ENCODE peak calls at places on chromosomes 11 and 22, in ten cellular contexts. O is adrenal gland, Z is heart left ventricle, I is aorta, P is body of pancreas, M is stomach, C is IMR-90, W is hepatocyte, K is psoas muscle, X is HAP-1. S is an unnamed sample.

GRCh38 chr11:60710482-60710881 is 11.1 kb downstream of the MS4A8 start:
- DNase-seq in O (no peak), Z (no peak), I (no peak), P (no peak), M (no peak), C (no peak), W (peak; percentile 23), K (no peak), X (no peak), S (no peak)

GRCh38 chr22:20459152-20459542 is 21.5 kb upstream of the SCARF2 start:
- DNase-seq in O (no peak), Z (peak; percentile 7), I (no peak), P (no peak), M (no peak), C (no peak), W (no peak), K (no peak), X (no peak), S (no peak)

GRCh38 chr11:129865701-129866100 is 29.7 kb downstream of the NFRKB start:
- DNase-seq in O (no peak), Z (no peak), I (no peak), P (no peak), M (no peak), C (no peak), W (no peak), K (no peak), X (no peak), S (no peak)

GRCh38 chr11:36077886-36078685 is 134.2 kb downstream of the LDLRAD3 start:
- DNase-seq in O (no peak), Z (no peak), I (no peak), P (no peak), M (no peak), C (no peak), W (no peak), K (no peak), X (no peak), S (peak; percentile 55)

GRCh38 chr11:44600739-44601416 is 35.4 kb downstream of the CD82 start:
- DNase-seq in O (no peak), Z (no peak), I (peak; percentile 68), P (no peak), M (no peak), C (peak; percentile 20), W (no peak), K (no peak), X (no peak), S (no peak)

GRCh38 chr11:34850339-34850738 is 65.8 kb downstream of the APIP start:
- DNase-seq in O (no peak), Z (no peak), I (no peak), P (no peak), M (no peak), C (no peak), W (peak; percentile 23), K (no peak), X (no peak), S (no peak)

GRCh38 chr11:30487200-30487898 is 98.8 kb downstream of the MPPED2 start:
- DNase-seq in O (peak; percentile 10), Z (no peak), I (peak; percentile 61), P (no peak), M (no peak), C (peak; percentile 40), W (no peak), K (peak; percentile 15), X (no peak), S (no peak)

GRCh38 chr11:132911186-132911585 is 621.1 kb downstream of the OPCML start:
- DNase-seq in O (peak; percentile 8), Z (no peak), I (no peak), P (no peak), M (no peak), C (peak; percentile 58), W (peak; percentile 53), K (no peak), X (no peak), S (peak; percentile 91)

GRCh38 chr22:27994481-27995331 is 75.7 kb upstream of the PITPNB start:
- DNase-seq in O (no peak), Z (peak; percentile 43), I (no peak), P (peak; percentile 4), M (no peak), C (no peak), W (no peak), K (no peak), X (no peak), S (no peak)

GRCh38 chr11:69240332-69241074 is 53.5 kb upstream of the MYEOV start:
- DNase-seq in O (no peak), Z (no peak), I (no peak), P (peak; percentile 51), M (peak; percentile 49), C (peak; percentile 14), W (peak; percentile 40), K (no peak), X (no peak), S (no peak)

GRCh38 chr11:130979386-130979972 is 63.2 kb upstream of the SNX19 start:
- DNase-seq in O (no peak), Z (no peak), I (no peak), P (no peak), M (no peak), C (peak; percentile 61), W (peak; percentile 39), K (no peak), X (no peak), S (peak; percentile 38)

GRCh38 chr11:73334244-73335203 is 26.4 kb downstream of the ARHGEF17 start:
- DNase-seq in O (peak; percentile 82), Z (peak; percentile 92), I (peak; percentile 92), P (peak; percentile 64), M (peak; percentile 65), C (peak; percentile 91), W (peak; percentile 80), K (peak; percentile 91), X (no peak), S (peak; percentile 54)

GRCh38 chr11:118622376-118623290 is 15.2 kb downstream of the PHLDB1 start:
- DNase-seq in O (peak; percentile 88), Z (peak; percentile 77), I (peak; percentile 76), P (no peak), M (no peak), C (peak; percentile 69), W (no peak), K (peak; percentile 72), X (peak; percentile 13), S (peak; percentile 55)
- H3K4me3 ChIP-seq in O (peak overlapping the region; percentile 68), Z (peak overlapping the region; percentile 69), I (peak overlapping the region; percentile 58), P (no peak overlapping the region), M (no peak overlapping the region), C (peak overlapping the region; percentile 87), W (no peak overlapping the region), K (peak overlapping the region; percentile 68), X (no peak overlapping the region), S (peak overlapping the region; percentile 84)

DNA sequence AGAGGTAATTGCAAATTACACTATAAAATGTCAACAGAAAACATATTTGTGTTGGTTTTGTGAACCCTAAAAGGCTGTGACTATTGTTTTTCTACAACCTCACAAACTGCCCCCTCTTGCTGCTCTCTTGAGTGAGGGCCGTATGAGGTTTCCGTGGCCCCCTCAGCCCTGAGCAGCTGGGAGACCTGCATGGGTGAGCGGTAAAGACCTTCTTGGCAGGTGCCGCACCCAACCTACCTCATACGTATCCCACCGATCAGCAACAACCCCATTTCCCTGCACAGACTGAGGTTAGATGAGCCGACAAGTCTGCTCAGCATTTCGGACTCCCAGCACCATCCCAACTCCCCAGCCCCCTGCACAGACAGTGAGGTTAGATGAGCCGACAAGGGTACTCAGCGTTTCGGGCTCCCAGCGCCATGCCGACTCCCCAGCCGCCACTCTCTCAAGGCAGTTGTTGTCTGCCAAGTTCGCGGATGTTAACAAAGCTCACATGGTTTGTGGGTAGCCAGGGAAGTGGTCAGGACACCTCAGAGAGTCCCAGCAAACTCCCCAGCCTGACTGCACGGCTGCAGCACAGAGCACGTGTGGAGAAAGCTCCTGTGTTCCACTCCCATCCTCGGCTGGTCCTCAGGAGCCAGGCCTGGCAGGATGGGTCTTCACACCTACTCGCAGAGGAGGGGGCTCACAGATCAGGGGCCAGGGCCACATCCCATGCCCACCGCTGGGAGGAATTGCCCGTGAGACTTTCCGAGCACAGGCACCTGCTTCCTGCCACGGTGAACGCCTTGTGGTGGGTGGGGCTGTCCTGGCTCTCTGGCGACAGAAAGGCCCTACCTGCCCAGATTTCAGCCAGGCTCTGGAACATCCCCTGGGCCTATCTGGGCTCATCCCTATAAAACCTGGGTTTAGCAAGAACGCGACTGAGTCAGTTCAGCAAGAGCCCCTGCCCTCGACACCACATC is 502.9 kb downstream of the BRD1 start:
- DNase-seq in O (no peak), Z (peak; percentile 46), I (no peak), P (no peak), M (peak; percentile 22), C (no peak), W (no peak), K (no peak), X (no peak), S (no peak)
- H3K9me3 ChIP-seq in O (no peaks in the 10 kb centered on the region), Z (peaks cover 12% of the 10 kb centered on the region), I (peaks cover 3% of the 10 kb centered on the region), P (no peaks in the 10 kb centered on the region), M (no peaks in the 10 kb centered on the region), C (peaks cover 68% of the 10 kb centered on the region), W (no peaks in the 10 kb centered on the region), K (no peaks in the 10 kb centered on the region), X (no peaks in the 10 kb centered on the region), S (no peaks in the 10 kb centered on the region)

GRCh38 chr11:86218125-86219081 is 26.1 kb upstream of the EED start:
- DNase-seq in O (peak; percentile 68), Z (peak; percentile 68), I (peak; percentile 78), P (peak; percentile 76), M (peak; percentile 64), C (peak; percentile 76), W (peak; percentile 83), K (peak; percentile 56), X (peak; percentile 68), S (peak; percentile 83)
- H3K4me3 ChIP-seq in O (peak overlapping the region; percentile 39), Z (peak overlapping the region; percentile 34), I (peak overlapping the region; percentile 11), P (no peak overlapping the region), M (peak overlapping the region; percentile 6), C (peak overlapping the region; percentile 27), W (no peak overlapping the region), K (peak overlapping the region; percentile 40), X (peak overlapping the region; percentile 3), S (no peak overlapping the region)

GRCh38 chr22:49179886-49180682 is 647.6 kb downstream of the BRD1 start:
- DNase-seq in O (no peak), Z (peak; percentile 47), I (peak; percentile 21), P (no peak), M (no peak), C (no peak), W (no peak), K (no peak), X (no peak), S (no peak)

GRCh38 chr22:49179175-49179574 is 648.5 kb downstream of the BRD1 start:
- DNase-seq in O (no peak), Z (peak; percentile 29), I (no peak), P (no peak), M (no peak), C (no peak), W (no peak), K (no peak), X (no peak), S (no peak)

GRCh38 chr22:49177666-49178065 is 650.0 kb downstream of the BRD1 start:
- DNase-seq in O (no peak), Z (peak; percentile 42), I (peak; percentile 24), P (no peak), M (no peak), C (no peak), W (no peak), K (no peak), X (no peak), S (no peak)

GRCh38 chr22:49178246-49179005 is 649.2 kb downstream of the BRD1 start:
- DNase-seq in O (no peak), Z (peak; percentile 32), I (peak; percentile 29), P (no peak), M (no peak), C (no peak), W (no peak), K (no peak), X (no peak), S (no peak)

GRCh38 chr22:49176956-49177355 is 650.7 kb downstream of the BRD1 start:
- DNase-seq in O (no peak), Z (peak; percentile 24), I (no peak), P (no peak), M (no peak), C (no peak), W (no peak), K (no peak), X (no peak), S (no peak)
- H3K9me3 ChIP-seq in O (no peaks in the 10 kb centered on the region), Z (peaks cover 4% of the 10 kb centered on the region), I (no peaks in the 10 kb centered on the region), P (no peaks in the 10 kb centered on the region), M (no peaks in the 10 kb centered on the region), C (peaks cover 48% of the 10 kb centered on the region), W (no peaks in the 10 kb centered on the region), K (no peaks in the 10 kb centered on the region), X (no peaks in the 10 kb centered on the region), S (no peaks in the 10 kb centered on the region)

S was measured in cardiac muscle cell.